ENCODE peak calls at places on chromosome 9, in four cellular contexts. I is K562, A is vagina, C is sigmoid colon. L is an unnamed sample.

GRCh38 chr9:136695955-136696354 is 8.7 kb upstream of the AGPAT2 start:
- DNase-seq in I (no peak), C (no peak), A (no peak), L (no peak)

GRCh38 chr9:106892632-106893031 is 29.7 kb downstream of the ZNF462 start:
- DNase-seq in C (peak), A (no peak), I (no peak), L (no peak)

GRCh38 chr9:135290086-135290485 is 189.5 kb upstream of the PPP1R26 start:
- DNase-seq in C (no peak), I (no peak), A (no peak), L (no peak)

GRCh38 chr9:128211551-128212281 is 8.5 kb downstream of the DNM1 start:
- DNase-seq in C (no peak), I (no peak), A (no peak), L (no peak)

GRCh38 chr9:109238677-109239076 is 71.6 kb upstream of the FRRS1L start:
- DNase-seq in I (no peak), A (no peak), C (no peak), L (no peak)

GRCh38 chr9:110116543-110116885 is 91.4 kb downstream of the C9orf152 start:
- DNase-seq in C (no peak), A (no peak), I (no peak), L (no peak)

GRCh38 chr9:78301466-78301865 is 4.5 kb downstream of the PSAT1 start:
- DNase-seq in C (no peak), I (no peak), A (no peak), L (no peak)

GRCh38 chr9:85142461-85143401 is 473.2 kb downstream of the NTRK2 start:
- DNase-seq in A (no peak), C (no peak), I (no peak), L (peak)

GRCh38 chr9:113990975-113991471 is 87.1 kb downstream of the AMBP start:
- DNase-seq in A (no peak), I (no peak), C (no peak), L (no peak)

GRCh38 chr9:131677445-131678180 is 62.3 kb downstream of the RAPGEF1 start:
- DNase-seq in I (no peak), A (peak), C (no peak), L (no peak)
- TF ChIP-seq POLR2AphosphoS5 in I (no peak), A (no peak), C (no peak), L (no peak)

GRCh38 chr9:125648294-125648693 is 58.7 kb downstream of the MAPKAP1 start:
- DNase-seq in C (no peak), I (no peak), A (no peak), L (no peak)

GRCh38 chr9:125651907-125652306 is 55.1 kb downstream of the MAPKAP1 start:
- DNase-seq in C (no peak), I (no peak), A (no peak), L (no peak)

GRCh38 chr9:125649826-125650225 is 57.2 kb downstream of the MAPKAP1 start:
- DNase-seq in I (no peak), A (no peak), C (no peak), L (no peak)

GRCh38 chr9:125649315-125649714 is 57.7 kb downstream of the MAPKAP1 start:
- DNase-seq in I (no peak), C (no peak), A (no peak), L (no peak)

DNA sequence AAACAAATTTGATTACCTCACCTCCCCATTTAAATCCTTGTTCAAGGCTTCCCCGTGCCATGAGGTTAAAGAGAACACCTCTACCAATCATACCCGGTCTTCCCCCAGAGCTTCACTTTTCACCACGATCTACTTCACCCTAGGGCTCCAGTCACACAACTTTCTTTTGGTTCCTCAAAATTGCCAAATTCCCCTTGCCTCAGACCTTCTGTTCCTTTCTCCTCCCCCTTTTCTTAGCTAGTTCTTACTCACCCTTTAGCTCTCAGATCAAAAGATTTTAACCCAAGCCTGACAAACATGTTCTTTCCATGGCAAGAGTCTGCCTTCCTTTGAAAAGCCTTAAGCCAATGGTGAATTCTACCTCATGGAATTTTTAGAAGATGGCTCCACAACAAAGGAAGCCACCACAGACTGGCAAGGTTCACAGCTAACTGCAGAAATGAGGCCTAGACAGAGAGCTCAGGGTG is 56.7 kb downstream of the MAPKAP1 start:
- DNase-seq in A (no peak), C (no peak), I (no peak), L (peak)
- TF ChIP-seq POLR2A in A (no peak), C (no peak), I (no peak), L (no peak)

DNA sequence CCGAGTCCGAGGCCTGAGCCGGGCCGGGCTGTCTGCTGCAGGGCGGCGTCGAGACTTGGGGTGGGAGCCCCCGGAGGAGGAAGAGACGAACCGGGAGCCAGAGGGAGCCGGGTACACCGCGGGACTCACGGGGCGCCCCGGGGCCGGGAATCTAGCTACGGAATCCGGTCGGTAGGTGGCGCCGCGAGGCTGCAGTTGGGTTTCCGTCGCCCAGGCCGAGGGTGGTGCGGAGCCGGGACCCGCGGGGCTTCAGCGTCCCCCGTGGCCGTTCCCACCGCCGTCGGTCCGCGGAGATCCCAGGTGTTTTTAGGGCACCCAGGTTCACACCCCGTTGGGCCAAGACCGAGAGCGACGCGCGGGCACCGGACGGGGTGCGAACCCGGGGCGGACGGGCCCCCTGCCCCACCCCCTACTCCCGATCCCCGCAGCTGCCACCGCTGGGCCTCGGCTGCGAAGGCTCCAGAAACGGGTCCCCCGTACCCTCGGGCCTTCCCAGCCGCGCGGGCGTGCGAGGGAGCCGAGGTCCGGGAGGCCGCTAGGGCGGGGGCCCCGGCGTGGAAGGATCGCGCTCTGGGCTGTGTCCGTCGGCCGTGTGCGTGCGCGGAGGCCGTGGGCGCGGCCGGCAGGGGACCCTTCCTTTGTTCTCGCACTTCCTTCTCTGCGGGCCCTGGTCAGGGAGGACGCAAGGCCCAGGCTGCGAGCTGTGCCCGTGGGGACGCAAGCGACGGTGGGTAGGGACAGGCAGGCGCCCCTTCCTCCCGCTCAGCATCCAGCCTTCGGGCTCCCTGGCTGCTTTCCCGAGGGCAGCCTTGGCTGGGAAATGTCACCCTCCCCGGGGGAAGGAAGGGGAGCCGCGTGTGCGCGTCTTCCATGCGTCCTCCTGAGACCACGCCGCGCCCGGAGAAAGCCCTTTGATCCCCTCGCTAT is 146.6 kb downstream of the GAPVD1 start:
- DNase-seq in C (peak), A (no peak), I (peak), L (peak)
- TF ChIP-seq POLR2AphosphoS5 in C (no peak), A (peak), I (no peak), L (no peak)

DNA sequence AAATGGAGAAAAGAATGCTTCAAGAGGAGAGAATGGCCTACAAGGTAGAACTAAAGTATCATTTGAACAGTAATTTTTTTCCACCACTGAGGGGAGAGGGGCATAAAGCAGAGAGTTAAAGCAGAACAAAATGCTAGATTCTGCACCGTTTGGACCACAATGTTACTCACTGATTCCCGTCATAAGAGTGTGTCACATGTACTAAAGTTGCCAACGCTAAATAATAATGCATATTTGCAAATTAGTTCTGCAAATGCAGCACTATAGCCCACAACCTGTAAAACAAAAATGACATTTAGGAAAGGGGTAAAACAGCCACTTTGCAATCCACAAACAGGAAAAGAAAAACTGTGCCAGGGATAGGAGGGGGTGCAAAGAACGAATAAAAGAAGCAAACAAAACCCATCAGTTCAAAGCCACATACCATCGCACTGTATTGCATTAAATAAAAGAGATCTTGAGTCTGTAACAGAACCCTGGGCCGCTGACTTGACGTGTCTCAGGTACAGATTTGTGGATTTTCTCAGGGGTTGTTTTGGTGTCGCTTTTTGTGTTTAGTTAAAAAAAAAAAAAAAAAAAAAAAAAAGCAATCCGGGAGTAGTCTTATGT is 7.7 kb upstream of the NFIB start:
- DNase-seq in C (no peak), I (no peak), A (no peak), L (no peak)
- TF ChIP-seq POLR2A in C (no peak), I (no peak), A (no peak), L (no peak)

GRCh38 chr9:37036237-37037136 is 2.4 kb upstream of the PAX5 start:
- DNase-seq in A (no peak), I (no peak), C (no peak), L (no peak)

GRCh38 chr9:37035472-37036236 is 1.6 kb upstream of the PAX5 start:
- DNase-seq in C (no peak), I (no peak), A (no peak), L (no peak)

GRCh38 chr9:37039065-37039464 is 5.0 kb upstream of the PAX5 start:
- DNase-seq in A (no peak), C (no peak), I (no peak), L (no peak)

GRCh38 chr9:37037137-37037743 is 3.2 kb upstream of the PAX5 start:
- DNase-seq in A (no peak), C (no peak), I (no peak), L (no peak)

DNA sequence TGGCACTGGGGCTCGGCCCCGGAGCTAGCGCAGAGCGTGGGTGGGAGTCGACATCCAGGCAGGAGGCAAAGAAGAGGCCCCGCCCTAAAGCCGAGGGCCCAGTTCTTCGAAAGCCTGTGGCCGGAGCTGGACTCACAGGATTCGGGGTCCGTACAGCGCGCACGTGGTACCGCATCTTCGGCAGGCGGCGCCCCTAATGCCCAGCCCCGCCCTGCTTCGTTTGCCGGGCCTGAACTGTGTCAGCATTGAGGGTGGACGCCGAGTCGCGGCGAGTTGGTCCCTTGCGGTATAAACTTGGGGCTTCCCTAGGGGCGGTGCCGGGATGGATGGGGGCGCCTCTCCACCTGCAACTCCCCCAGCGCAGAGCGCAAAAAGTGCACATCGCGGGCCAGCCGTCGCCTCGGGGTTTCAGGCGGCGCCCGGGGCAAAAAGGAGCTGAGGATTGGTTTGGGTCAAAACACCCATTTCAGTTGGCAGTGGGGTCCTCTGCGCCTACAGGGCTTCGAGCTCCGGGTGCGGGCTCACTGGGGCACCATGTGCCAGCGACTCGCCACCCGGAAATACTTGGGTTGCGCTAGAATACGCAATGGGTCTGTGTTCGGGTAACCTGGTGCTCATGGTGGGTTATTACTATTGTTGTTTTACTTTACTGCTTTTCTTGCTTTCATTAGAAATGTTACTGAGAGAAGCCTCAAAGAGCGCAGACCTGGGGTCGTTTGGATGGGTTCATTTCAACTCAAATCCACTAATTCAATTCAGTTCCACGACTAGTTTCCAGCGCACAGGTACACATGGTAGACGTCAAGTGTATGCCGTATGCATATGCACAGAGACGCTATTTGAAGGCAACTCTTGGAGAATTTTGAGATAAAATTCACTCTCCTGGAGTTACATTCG is 3.9 kb upstream of the PAX5 start:
- DNase-seq in A (no peak), I (no peak), C (no peak), L (no peak)
- TF ChIP-seq POLR2AphosphoS5 in A (no peak), I (no peak), C (no peak), L (peak)

GRCh38 chr9:82991684-82992083 is 71.3 kb downstream of the RASEF start:
- DNase-seq in A (no peak), C (no peak), I (no peak), L (no peak)
- TF ChIP-seq POLR2A in A (no peak), C (no peak), I (no peak), L (no peak)

L was measured in GM12891.